ENCODE peak calls at places on chromosomes 6 and 20, in six cellular contexts. L, P, S, N, J and I are unnamed samples.

GRCh38 chr6:82741996-82742385 is 323.6 kb downstream of the UBE3D start:
- DNase-seq in L (peak; percentile 37), P (no peak), S (no peak), N (no peak), J (no peak), I (no peak)

GRCh38 chr6:4813055-4813454 is 36.9 kb downstream of the CDYL start:
- DNase-seq in L (no peak), P (no peak), S (no peak), N (no peak), J (no peak), I (no peak)

GRCh38 chr6:33298773-33299236 is at the start of gene RGL2:
- DNase-seq in L (peak; percentile 33), P (peak; percentile 79), S (peak; percentile 55), N (peak; percentile 67), J (peak; percentile 75), I (peak; percentile 67)

GRCh38 chr6:151425561-151425960 is 26.4 kb downstream of the RMND1 start:
- DNase-seq in L (no peak), P (no peak), S (no peak), N (no peak), J (no peak), I (no peak)

GRCh38 chr20:12874933-12875332 is 133.8 kb upstream of the SPTLC3 start:
- DNase-seq in L (no peak), P (no peak), S (no peak), N (no peak), J (no peak), I (no peak)

GRCh38 chr6:114281496-114281895 is 61.3 kb downstream of the HS3ST5 start:
- DNase-seq in L (no peak), P (no peak), S (no peak), N (no peak), J (no peak), I (no peak)

GRCh38 chr6:139029470-139030210 is 1.1 kb downstream of the ABRACL start:
- DNase-seq in L (peak; percentile 39), P (peak; percentile 69), S (no peak), N (peak; percentile 85), J (peak; percentile 78), I (no peak)

GRCh38 chr20:5714261-5715041 is 35.8 kb upstream of the SHLD1 start:
- DNase-seq in L (no peak), P (no peak), S (no peak), N (peak; percentile 60), J (no peak), I (no peak)

GRCh38 chr6:854405-855073 is 161.6 kb upstream of the EXOC2 start:
- DNase-seq in L (no peak), P (no peak), S (no peak), N (no peak), J (peak; percentile 22), I (no peak)

GRCh38 chr6:17167327-17167979 is 65.6 kb downstream of the STMND1 start:
- DNase-seq in L (no peak), P (no peak), S (no peak), N (peak; percentile 53), J (peak; percentile 74), I (no peak)

GRCh38 chr6:5599112-5599511 is 337.8 kb downstream of the FARS2 start:
- DNase-seq in L (no peak), P (no peak), S (no peak), N (no peak), J (no peak), I (no peak)

GRCh38 chr6:155472886-155473285 is 17.2 kb upstream of the NOX3 start:
- DNase-seq in L (no peak), P (no peak), S (no peak), N (no peak), J (no peak), I (no peak)

GRCh38 chr6:43668151-43669028 is 19.2 kb downstream of the MRPS18A start:
- DNase-seq in L (peak; percentile 62), P (peak; percentile 71), S (no peak), N (peak; percentile 57), J (peak; percentile 74), I (no peak)

GRCh38 chr6:106339334-106340029 is 13.9 kb upstream of the ATG5 start:
- DNase-seq in L (peak; percentile 71), P (no peak), S (no peak), N (peak; percentile 76), J (peak; percentile 91), I (no peak)

GRCh38 chr6:122207794-122208193 is 191.7 kb upstream of the HSF2 start:
- DNase-seq in L (no peak), P (no peak), S (no peak), N (no peak), J (peak; percentile 13), I (no peak)

GRCh38 chr6:159665868-159666635 is 27.0 kb downstream of the SOD2 start:
- DNase-seq in L (no peak), P (no peak), S (no peak), N (no peak), J (peak; percentile 40), I (no peak)

GRCh38 chr6:34572021-34572420 is 15.9 kb upstream of the SPDEF start:
- DNase-seq in L (no peak), P (no peak), S (no peak), N (no peak), J (no peak), I (no peak)

GRCh38 chr20:24782221-24782620 is 166.8 kb upstream of the CST7 start:
- DNase-seq in L (no peak), P (no peak), S (no peak), N (no peak), J (no peak), I (no peak)

GRCh38 chr6:116370717-116371383 is at the start of gene DSE:
- DNase-seq in L (peak; percentile 28), P (peak; percentile 82), S (peak; percentile 24), N (peak; percentile 37), J (peak; percentile 90), I (peak; percentile 28)

GRCh38 chr6:19842030-19842429 is 4.9 kb downstream of the ID4 start:
- DNase-seq in L (no peak), P (no peak), S (no peak), N (no peak), J (no peak), I (no peak)

GRCh38 chr6:151962246-151962846 is 154.9 kb downstream of the ESR1 start:
- DNase-seq in L (no peak), P (no peak), S (no peak), N (no peak), J (peak; percentile 16), I (no peak)

GRCh38 chr20:41848180-41848579 is 230.0 kb upstream of the CHD6 start:
- DNase-seq in L (no peak), P (no peak), S (no peak), N (no peak), J (no peak), I (no peak)

GRCh38 chr6:16129623-16130243 is 847 bp downstream of the MYLIP start:
- DNase-seq in L (peak; percentile 40), P (no peak), S (no peak), N (peak; percentile 38), J (no peak), I (no peak)

GRCh38 chr20:20078041-20078440 is 25.7 kb downstream of the CFAP61 start:
- DNase-seq in L (no peak), P (no peak), S (no peak), N (no peak), J (no peak), I (no peak)

GRCh38 chr6:95099410-95099809 is 477.9 kb upstream of the MANEA start:
- DNase-seq in L (no peak), P (no peak), S (no peak), N (no peak), J (no peak), I (no peak)

GRCh38 chr6:24501374-24501773 is 6.6 kb downstream of the ALDH5A1 start:
- DNase-seq in L (no peak), P (peak; percentile 2), S (no peak), N (no peak), J (no peak), I (no peak)

GRCh38 chr20:1242530-1242929 is 16.7 kb downstream of the RAD21L1 start:
- DNase-seq in L (no peak), P (no peak), S (no peak), N (no peak), J (peak; percentile 78), I (no peak)